ENCODE peak calls at places on chromosomes 4 and X, in nine cellular contexts. One of them, this sample, is unnamed.

GRCh38 chr4:8860892-8861575 is 10.6 kb downstream of the HMX1 start:
- DNase-seq in fibroblast of the aortic adventitia: no peak
- DNase-seq in right lobe of liver: no peak
- DNase-seq in lower leg skin: no peak
- DNase-seq in mucosa of descending colon: peak; percentile 37
- DNase-seq in GM23338: peak; percentile 59
- DNase-seq in HFF-Myc: no peak
- DNase-seq in fibroblast of mammary gland: no peak
- DNase-seq in foreskin fibroblast: no peak
- DNase-seq in this sample: no peak

GRCh38 chrX:138711399-138712347 is at the start of gene FGF13:
- DNase-seq in fibroblast of the aortic adventitia: no peak
- DNase-seq in right lobe of liver: peak; percentile 26
- DNase-seq in lower leg skin: no peak
- DNase-seq in mucosa of descending colon: peak; percentile 41
- DNase-seq in GM23338: peak; percentile 63
- DNase-seq in HFF-Myc: no peak
- DNase-seq in fibroblast of mammary gland: peak; percentile 2
- DNase-seq in foreskin fibroblast: no peak
- DNase-seq in this sample: no peak

GRCh38 chrX:78545233-78545632 is 113.9 kb downstream of the RTL3 start:
- DNase-seq in fibroblast of the aortic adventitia: no peak
- DNase-seq in right lobe of liver: no peak
- DNase-seq in lower leg skin: no peak
- DNase-seq in mucosa of descending colon: no peak
- DNase-seq in GM23338: no peak
- DNase-seq in HFF-Myc: no peak
- DNase-seq in fibroblast of mammary gland: no peak
- DNase-seq in foreskin fibroblast: no peak
- DNase-seq in this sample: no peak

GRCh38 chrX:40174594-40175415 is 77.0 kb upstream of the BCOR start:
- DNase-seq in fibroblast of the aortic adventitia: no peak
- DNase-seq in right lobe of liver: peak; percentile 51
- DNase-seq in lower leg skin: no peak
- DNase-seq in mucosa of descending colon: peak; percentile 71
- DNase-seq in GM23338: peak; percentile 56
- DNase-seq in HFF-Myc: no peak
- DNase-seq in fibroblast of mammary gland: no peak
- DNase-seq in foreskin fibroblast: no peak
- DNase-seq in this sample: no peak

GRCh38 chr4:26402458-26402857 is 81.6 kb downstream of the RBPJ start:
- DNase-seq in fibroblast of the aortic adventitia: no peak
- DNase-seq in right lobe of liver: no peak
- DNase-seq in lower leg skin: no peak
- DNase-seq in mucosa of descending colon: no peak
- DNase-seq in GM23338: no peak
- DNase-seq in HFF-Myc: no peak
- DNase-seq in fibroblast of mammary gland: no peak
- DNase-seq in foreskin fibroblast: no peak
- DNase-seq in this sample: no peak

GRCh38 chr4:1738410-1738809 is 17.1 kb downstream of the TACC3 start:
- DNase-seq in fibroblast of the aortic adventitia: no peak
- DNase-seq in right lobe of liver: no peak
- DNase-seq in lower leg skin: no peak
- DNase-seq in mucosa of descending colon: no peak
- DNase-seq in GM23338: no peak
- DNase-seq in HFF-Myc: no peak
- DNase-seq in fibroblast of mammary gland: no peak
- DNase-seq in foreskin fibroblast: no peak
- DNase-seq in this sample: no peak

GRCh38 chr4:112361181-112361791 is 64.1 kb downstream of the ALPK1 start:
- DNase-seq in fibroblast of the aortic adventitia: peak; percentile 7
- DNase-seq in right lobe of liver: no peak
- DNase-seq in lower leg skin: no peak
- DNase-seq in mucosa of descending colon: no peak
- DNase-seq in GM23338: peak; percentile 88
- DNase-seq in HFF-Myc: no peak
- DNase-seq in fibroblast of mammary gland: peak; percentile 4
- DNase-seq in foreskin fibroblast: peak; percentile 18
- DNase-seq in this sample: peak; percentile 13

GRCh38 chr4:6992728-6993655 is 50.2 kb upstream of the TADA2B start:
- DNase-seq in fibroblast of the aortic adventitia: no peak
- DNase-seq in right lobe of liver: no peak
- DNase-seq in lower leg skin: peak; percentile 49
- DNase-seq in mucosa of descending colon: no peak
- DNase-seq in GM23338: no peak
- DNase-seq in HFF-Myc: no peak
- DNase-seq in fibroblast of mammary gland: no peak
- DNase-seq in foreskin fibroblast: no peak
- DNase-seq in this sample: no peak

GRCh38 chr4:75142850-75143249 is 209.9 kb downstream of the PARM1 start:
- DNase-seq in fibroblast of the aortic adventitia: no peak
- DNase-seq in right lobe of liver: no peak
- DNase-seq in lower leg skin: no peak
- DNase-seq in mucosa of descending colon: no peak
- DNase-seq in GM23338: no peak
- DNase-seq in HFF-Myc: no peak
- DNase-seq in fibroblast of mammary gland: peak; percentile 3
- DNase-seq in foreskin fibroblast: no peak
- DNase-seq in this sample: no peak

GRCh38 chr4:128550060-128550459 is 259.4 kb upstream of the JADE1 start:
- DNase-seq in fibroblast of the aortic adventitia: no peak
- DNase-seq in right lobe of liver: no peak
- DNase-seq in lower leg skin: no peak
- DNase-seq in mucosa of descending colon: no peak
- DNase-seq in GM23338: no peak
- DNase-seq in HFF-Myc: no peak
- DNase-seq in fibroblast of mammary gland: no peak
- DNase-seq in foreskin fibroblast: no peak
- DNase-seq in this sample: no peak

GRCh38 chr4:128556756-128557155 is 252.7 kb upstream of the JADE1 start:
- DNase-seq in fibroblast of the aortic adventitia: no peak
- DNase-seq in right lobe of liver: no peak
- DNase-seq in lower leg skin: no peak
- DNase-seq in mucosa of descending colon: no peak
- DNase-seq in GM23338: no peak
- DNase-seq in HFF-Myc: no peak
- DNase-seq in fibroblast of mammary gland: peak; percentile 71
- DNase-seq in foreskin fibroblast: no peak
- DNase-seq in this sample: no peak

GRCh38 chr4:128551280-128551679 is 258.2 kb upstream of the JADE1 start:
- DNase-seq in fibroblast of the aortic adventitia: no peak
- DNase-seq in right lobe of liver: no peak
- DNase-seq in lower leg skin: no peak
- DNase-seq in mucosa of descending colon: no peak
- DNase-seq in GM23338: no peak
- DNase-seq in HFF-Myc: no peak
- DNase-seq in fibroblast of mammary gland: no peak
- DNase-seq in foreskin fibroblast: no peak
- DNase-seq in this sample: no peak

GRCh38 chr4:128549636-128550035 is 259.9 kb upstream of the JADE1 start:
- DNase-seq in fibroblast of the aortic adventitia: no peak
- DNase-seq in right lobe of liver: no peak
- DNase-seq in lower leg skin: no peak
- DNase-seq in mucosa of descending colon: no peak
- DNase-seq in GM23338: no peak
- DNase-seq in HFF-Myc: no peak
- DNase-seq in fibroblast of mammary gland: no peak
- DNase-seq in foreskin fibroblast: no peak
- DNase-seq in this sample: no peak

DNA sequence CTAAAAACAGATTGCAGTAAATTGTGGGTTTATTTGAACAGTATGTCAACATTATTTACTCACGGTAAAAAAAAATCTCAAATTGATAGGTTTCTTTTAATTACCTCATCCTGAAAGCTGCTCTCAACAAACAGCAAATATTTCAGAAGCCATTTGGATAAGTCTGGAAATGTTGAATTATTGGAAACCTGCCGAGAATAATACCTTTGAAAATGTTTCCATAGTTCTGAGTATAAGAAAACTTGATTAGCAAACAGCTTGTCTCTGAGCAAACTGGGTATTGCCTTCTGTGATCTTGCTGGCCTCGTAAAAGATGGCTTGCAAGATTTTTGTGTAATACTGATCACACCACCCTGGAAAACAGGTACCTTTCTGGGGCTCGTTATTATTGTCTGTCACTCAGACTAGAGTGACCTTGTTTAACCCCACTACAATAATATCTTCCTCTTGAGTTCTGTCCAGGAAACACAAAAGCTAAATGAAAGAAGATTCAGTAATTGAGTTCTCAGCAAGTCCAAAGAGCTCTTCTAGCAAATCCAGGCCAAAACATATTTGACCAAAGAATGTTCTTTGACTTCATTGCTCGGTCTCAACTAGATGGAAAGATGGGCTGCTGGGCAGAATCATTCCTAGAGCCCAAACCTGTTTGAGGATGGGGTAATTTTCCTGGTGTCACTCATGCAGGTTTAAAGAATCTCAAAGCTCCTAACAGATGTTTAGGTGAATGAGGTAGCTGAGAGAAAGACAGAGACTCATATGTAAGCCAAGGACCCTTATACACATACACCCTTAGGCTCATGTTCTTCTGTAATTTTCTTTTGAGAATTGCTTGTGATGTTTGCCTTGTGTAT is 255.6 kb upstream of the JADE1 start:
- DNase-seq in fibroblast of the aortic adventitia: no peak
- DNase-seq in right lobe of liver: no peak
- DNase-seq in lower leg skin: no peak
- DNase-seq in mucosa of descending colon: no peak
- DNase-seq in GM23338: no peak
- DNase-seq in HFF-Myc: no peak
- DNase-seq in fibroblast of mammary gland: no peak
- DNase-seq in foreskin fibroblast: no peak
- DNase-seq in this sample: no peak
- H3K4me3 ChIP-seq in fibroblast of the aortic adventitia: peak overlapping the region; percentile 74
- H3K4me3 ChIP-seq in right lobe of liver: peak overlapping the region; percentile 60
- H3K4me3 ChIP-seq in lower leg skin: no peak overlapping the region
- H3K4me3 ChIP-seq in mucosa of descending colon: no peak overlapping the region
- H3K4me3 ChIP-seq in GM23338: no peak overlapping the region
- H3K4me3 ChIP-seq in HFF-Myc: peak overlapping the region; percentile 52
- H3K4me3 ChIP-seq in fibroblast of mammary gland: no peak overlapping the region
- H3K4me3 ChIP-seq in foreskin fibroblast: peak overlapping the region; percentile 71
- H3K4me3 ChIP-seq in this sample: peak overlapping the region; percentile 60

DNA sequence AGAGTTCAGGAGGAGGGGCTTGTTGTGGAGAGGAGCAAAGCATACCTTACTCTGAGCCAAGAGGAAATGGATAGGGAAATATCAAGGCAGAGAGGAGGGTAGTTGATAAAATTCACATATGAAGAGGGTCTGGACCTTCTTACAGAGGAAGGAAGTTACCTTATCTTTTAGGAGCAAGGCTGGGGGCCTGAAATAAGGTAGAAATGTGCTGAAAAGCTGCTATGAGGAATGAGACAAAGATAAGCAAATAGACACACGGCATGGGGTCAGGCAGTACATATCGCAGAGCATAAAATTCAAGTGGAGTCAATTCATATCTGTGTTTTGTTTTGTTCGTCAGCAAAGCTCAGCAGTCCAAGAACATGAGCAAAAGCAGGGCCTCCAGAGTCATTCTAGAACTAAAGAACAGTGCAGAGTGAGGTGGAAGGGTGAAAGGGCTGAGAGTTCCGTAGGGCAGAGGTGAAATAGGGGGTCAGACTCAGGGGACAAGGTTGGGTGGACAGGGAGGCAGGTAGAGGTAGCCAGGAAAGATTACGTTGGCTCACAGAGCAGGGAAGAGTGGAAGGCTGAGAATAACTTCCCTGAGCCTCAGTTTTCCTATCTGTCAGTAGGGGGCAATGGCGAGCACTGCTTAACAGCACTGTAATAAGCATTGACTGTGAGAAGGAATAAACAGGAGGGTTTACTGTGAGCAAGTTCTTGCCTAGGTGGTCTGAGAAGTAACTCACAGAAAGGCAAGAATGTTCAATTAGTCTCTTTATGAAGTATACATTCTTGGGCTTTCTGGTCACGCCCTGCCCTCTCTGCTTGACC is 9.2 kb downstream of the VSIG4 start:
- DNase-seq in fibroblast of the aortic adventitia: peak; percentile 48
- DNase-seq in right lobe of liver: no peak
- DNase-seq in lower leg skin: no peak
- DNase-seq in mucosa of descending colon: no peak
- DNase-seq in GM23338: peak; percentile 49
- DNase-seq in HFF-Myc: no peak
- DNase-seq in fibroblast of mammary gland: peak; percentile 31
- DNase-seq in foreskin fibroblast: no peak
- DNase-seq in this sample: no peak
- TF ChIP-seq CTCF in fibroblast of the aortic adventitia: peak; percentile 78
- TF ChIP-seq CTCF in right lobe of liver: peak; percentile 62
- TF ChIP-seq CTCF in lower leg skin: no peak
- TF ChIP-seq CTCF in mucosa of descending colon: peak; percentile 46
- TF ChIP-seq CTCF in GM23338: peak; percentile 53
- TF ChIP-seq CTCF in HFF-Myc: peak; percentile 54
- TF ChIP-seq CTCF in fibroblast of mammary gland: peak; percentile 77
- TF ChIP-seq CTCF in foreskin fibroblast: peak; percentile 43
- TF ChIP-seq CTCF in this sample: peak; percentile 61

GRCh38 chr4:243407-243806 is 61.9 kb downstream of the ZNF732 start:
- DNase-seq in fibroblast of the aortic adventitia: no peak
- DNase-seq in right lobe of liver: no peak
- DNase-seq in lower leg skin: no peak
- DNase-seq in mucosa of descending colon: no peak
- DNase-seq in GM23338: peak; percentile 71
- DNase-seq in HFF-Myc: no peak
- DNase-seq in fibroblast of mammary gland: no peak
- DNase-seq in foreskin fibroblast: no peak
- DNase-seq in this sample: no peak

GRCh38 chr4:244471-244870 is 60.8 kb downstream of the ZNF732 start:
- DNase-seq in fibroblast of the aortic adventitia: peak; percentile 2
- DNase-seq in right lobe of liver: no peak
- DNase-seq in lower leg skin: no peak
- DNase-seq in mucosa of descending colon: no peak
- DNase-seq in GM23338: peak; percentile 84
- DNase-seq in HFF-Myc: no peak
- DNase-seq in fibroblast of mammary gland: peak; percentile 18
- DNase-seq in foreskin fibroblast: no peak
- DNase-seq in this sample: no peak

GRCh38 chr4:242121-242848 is 63.0 kb downstream of the ZNF732 start:
- DNase-seq in fibroblast of the aortic adventitia: peak; percentile 34
- DNase-seq in right lobe of liver: peak; percentile 50
- DNase-seq in lower leg skin: peak; percentile 90
- DNase-seq in mucosa of descending colon: peak; percentile 55
- DNase-seq in GM23338: peak; percentile 95
- DNase-seq in HFF-Myc: no peak
- DNase-seq in fibroblast of mammary gland: peak; percentile 52
- DNase-seq in foreskin fibroblast: peak; percentile 6
- DNase-seq in this sample: peak; percentile 16
- H3K4me3 ChIP-seq in fibroblast of the aortic adventitia: peak overlapping the region; percentile 44
- H3K4me3 ChIP-seq in right lobe of liver: peak overlapping the region; percentile 48
- H3K4me3 ChIP-seq in lower leg skin: no peak overlapping the region
- H3K4me3 ChIP-seq in mucosa of descending colon: no peak overlapping the region
- H3K4me3 ChIP-seq in GM23338: peak overlapping the region; percentile 29
- H3K4me3 ChIP-seq in HFF-Myc: no peak overlapping the region
- H3K4me3 ChIP-seq in fibroblast of mammary gland: no peak overlapping the region
- H3K4me3 ChIP-seq in foreskin fibroblast: peak overlapping the region; percentile 20
- H3K4me3 ChIP-seq in this sample: peak overlapping the region; percentile 56

DNA sequence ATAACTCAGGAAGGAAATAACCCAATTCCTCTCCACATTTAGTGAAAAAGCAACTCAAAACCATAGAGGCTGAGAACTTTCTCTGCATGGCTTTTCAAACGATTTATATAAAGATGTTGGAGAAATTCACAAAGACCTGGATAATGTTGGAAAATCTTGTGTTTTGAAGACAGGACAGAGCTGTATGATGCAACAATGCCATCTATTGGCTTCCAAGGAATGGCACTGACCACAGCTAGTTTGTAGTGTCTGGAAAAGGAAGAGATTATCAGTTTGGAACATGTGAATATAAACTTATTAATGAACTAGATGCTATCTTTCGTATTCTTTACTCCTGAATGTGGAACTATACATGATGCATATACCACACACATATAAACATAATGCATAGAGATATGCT is 503.6 kb downstream of the IL1RAPL1 start:
- DNase-seq in fibroblast of the aortic adventitia: peak; percentile 45
- DNase-seq in right lobe of liver: no peak
- DNase-seq in lower leg skin: no peak
- DNase-seq in mucosa of descending colon: no peak
- DNase-seq in GM23338: peak; percentile 12
- DNase-seq in HFF-Myc: no peak
- DNase-seq in fibroblast of mammary gland: peak; percentile 15
- DNase-seq in foreskin fibroblast: no peak
- DNase-seq in this sample: no peak
- TF ChIP-seq CTCF in fibroblast of the aortic adventitia: peak; percentile 23
- TF ChIP-seq CTCF in right lobe of liver: peak; percentile 32
- TF ChIP-seq CTCF in lower leg skin: no peak
- TF ChIP-seq CTCF in mucosa of descending colon: no peak
- TF ChIP-seq CTCF in GM23338: peak; percentile 53
- TF ChIP-seq CTCF in HFF-Myc: peak; percentile 30
- TF ChIP-seq CTCF in fibroblast of mammary gland: peak; percentile 19
- TF ChIP-seq CTCF in foreskin fibroblast: no peak
- TF ChIP-seq CTCF in this sample: peak; percentile 56

This sample was measured in epithelial cell of proximal tubule.